ENCODE peak calls at places on chromosomes 3 and 15, in ten cellular contexts. U, B, P, Q, G, L, A, W, O and N are unnamed samples.
A peak's percentile ranks its signal among the peaks of the same experiment; 100 is the strongest.

GRCh38 chr3:141326626-141327025 is 41.7 kb upstream of the ZBTB38 start:
- DNase-seq in U (no peak), B (no peak), P (no peak), Q (no peak), G (no peak), L (peak; percentile 40), A (peak; percentile 46), W (no peak), O (no peak), N (no peak)

GRCh38 chr15:51224428-51224827 is 114.0 kb downstream of the CYP19A1 start:
- DNase-seq in U (no peak), B (no peak), P (no peak), Q (no peak), G (no peak), L (no peak), A (peak; percentile 49), W (peak; percentile 62), O (no peak), N (peak; percentile 35)

GRCh38 chr15:78054971-78055370 is 22.5 kb downstream of the TBC1D2B start:
- DNase-seq in U (no peak), B (no peak), P (no peak), Q (no peak), G (no peak), L (no peak), A (no peak), W (no peak), O (no peak), N (no peak)

GRCh38 chr15:59222106-59222505 is 15.5 kb downstream of the LDHAL6B start:
- DNase-seq in U (no peak), B (no peak), P (no peak), Q (no peak), G (no peak), L (peak; percentile 85), A (peak; percentile 75), W (peak; percentile 93), O (peak; percentile 62), N (no peak)

GRCh38 chr3:159548675-159549335 is 439.8 kb upstream of the IL12A start:
- DNase-seq in U (no peak), B (no peak), P (peak; percentile 11), Q (no peak), G (no peak), L (peak; percentile 44), A (peak; percentile 56), W (peak; percentile 72), O (no peak), N (no peak)

GRCh38 chr3:158718490-158719170 is 13.6 kb downstream of the RARRES1 start:
- DNase-seq in U (peak; percentile 99), B (no peak), P (no peak), Q (no peak), G (no peak), L (peak; percentile 89), A (peak; percentile 95), W (peak; percentile 97), O (no peak), N (no peak)

GRCh38 chr3:117200962-117201361 is 491.4 kb downstream of the TUSC7 start:
- DNase-seq in U (no peak), B (no peak), P (no peak), Q (no peak), G (no peak), L (no peak), A (no peak), W (no peak), O (no peak), N (no peak)

GRCh38 chr15:39580630-39581500 is at the start of gene THBS1:
- DNase-seq in U (peak; percentile 58), B (peak; percentile 60), P (peak; percentile 59), Q (no peak), G (peak; percentile 95), L (peak; percentile 96), A (peak; percentile 98), W (peak; percentile 91), O (peak; percentile 98), N (peak; percentile 49)

GRCh38 chr3:101850327-101851048 is 1.2 kb downstream of the NFKBIZ start:
- DNase-seq in U (peak; percentile 60), B (peak; percentile 72), P (peak; percentile 6), Q (peak; percentile 61), G (no peak), L (peak; percentile 65), A (peak; percentile 73), W (peak; percentile 88), O (no peak), N (peak; percentile 74)

GRCh38 chr3:137852511-137852910 is 88.4 kb downstream of the SOX14 start:
- DNase-seq in U (no peak), B (no peak), P (no peak), Q (no peak), G (no peak), L (peak; percentile 2), A (no peak), W (no peak), O (no peak), N (no peak)

GRCh38 chr3:164641071-164641470 is 437.2 kb downstream of the SI start:
- DNase-seq in U (no peak), B (no peak), P (no peak), Q (no peak), G (no peak), L (no peak), A (no peak), W (peak; percentile 6), O (no peak), N (no peak)

GRCh38 chr3:158102219-158102612 is 4.0 kb downstream of the SHOX2 start:
- DNase-seq in U (no peak), B (no peak), P (peak; percentile 44), Q (no peak), G (no peak), L (no peak), A (no peak), W (no peak), O (no peak), N (no peak)

GRCh38 chr15:65936317-65936716 is 67.0 kb downstream of the RAB11A start:
- DNase-seq in U (no peak), B (no peak), P (no peak), Q (no peak), G (no peak), L (no peak), A (no peak), W (no peak), O (no peak), N (no peak)

GRCh38 chr3:24963762-24964625 is 464.1 kb upstream of the RARB start:
- DNase-seq in U (no peak), B (no peak), P (peak; percentile 20), Q (peak; percentile 31), G (no peak), L (peak; percentile 33), A (peak; percentile 55), W (peak; percentile 77), O (no peak), N (peak; percentile 22)